ENCODE peak calls at places on chromosomes 5 and 9, in nine cellular contexts. O, Y, L, B, I, A, Z, E and W are unnamed samples.

GRCh38 chr5:39138892-39139291 is 64.7 kb upstream of the RICTOR start:
- DNase-seq in O (no peak), Y (no peak), L (no peak), B (no peak), I (no peak), A (no peak), Z (peak), E (peak), W (no peak)

GRCh38 chr9:18544456-18544855 is 70.5 kb downstream of the ADAMTSL1 start:
- DNase-seq in O (no peak), Y (no peak), L (no peak), B (no peak), I (no peak), A (no peak), Z (no peak), E (no peak), W (no peak)

GRCh38 chr5:134568761-134569725 is 43.6 kb downstream of the JADE2 start:
- DNase-seq in O (no peak), Y (peak), L (peak), B (no peak), I (no peak), A (peak), Z (peak), E (peak), W (no peak)

GRCh38 chr5:148682283-148683026 is 28.1 kb upstream of the HTR4 start:
- DNase-seq in O (no peak), Y (no peak), L (no peak), B (no peak), I (no peak), A (no peak), Z (no peak), E (no peak), W (no peak)

GRCh38 chr5:149796025-149796424 is 65.9 kb downstream of the PPARGC1B start:
- DNase-seq in O (no peak), Y (no peak), L (no peak), B (no peak), I (no peak), A (no peak), Z (no peak), E (no peak), W (peak)

GRCh38 chr5:154611341-154611767 is 133.3 kb upstream of the HAND1 start:
- DNase-seq in O (no peak), Y (no peak), L (no peak), B (no peak), I (no peak), A (no peak), Z (no peak), E (peak), W (no peak)

GRCh38 chr9:15693701-15694100 is 140.9 kb downstream of the CCDC171 start:
- DNase-seq in O (no peak), Y (no peak), L (no peak), B (no peak), I (no peak), A (no peak), Z (no peak), E (no peak), W (no peak)

GRCh38 chr9:85108806-85109205 is 439.3 kb downstream of the NTRK2 start:
- DNase-seq in O (no peak), Y (no peak), L (no peak), B (no peak), I (no peak), A (no peak), Z (no peak), E (no peak), W (no peak)

GRCh38 chr9:82777366-82777765 is 285.6 kb downstream of the RASEF start:
- DNase-seq in O (no peak), Y (no peak), L (no peak), B (peak), I (no peak), A (no peak), Z (no peak), E (no peak), W (no peak)

GRCh38 chr9:89078860-89079259 is 87.6 kb downstream of the S1PR3 start:
- DNase-seq in O (no peak), Y (no peak), L (no peak), B (no peak), I (no peak), A (no peak), Z (peak), E (peak), W (no peak)

GRCh38 chr5:13143630-13144029 is 800.9 kb downstream of the DNAH5 start:
- DNase-seq in O (no peak), Y (no peak), L (no peak), B (no peak), I (no peak), A (no peak), Z (no peak), E (no peak), W (no peak)

GRCh38 chr9:4114569-4115505 is 185.0 kb downstream of the GLIS3 start:
- DNase-seq in O (no peak), Y (no peak), L (no peak), B (no peak), I (no peak), A (no peak), Z (peak), E (peak), W (no peak)

GRCh38 chr5:141095263-141095641 is 837 bp downstream of the PCDHB2 start:
- DNase-seq in O (no peak), Y (no peak), L (no peak), B (no peak), I (no peak), A (no peak), Z (no peak), E (no peak), W (no peak)